ENCODE peak calls at places on chromosomes 11 and 22, in six cellular contexts. One of them, this sample, is unnamed.

GRCh38 chr11:112693781-112694180 is 267.4 kb upstream of the NCAM1 start:
- DNase-seq in NCI-H524: no peak
- DNase-seq in Calu3: no peak
- DNase-seq in NCI-H2029: peak
- DNase-seq in naive thymus-derived CD4-positive, alpha-beta T cell: no peak
- DNase-seq in hippocampal formation: no peak
- DNase-seq in this sample: no peak

GRCh38 chr11:296976-297665 is 2.2 kb downstream of the IFITM5 start:
- DNase-seq in hippocampal formation: no peak
- DNase-seq in NCI-H524: no peak
- DNase-seq in NCI-H2029: no peak
- DNase-seq in Calu3: no peak
- DNase-seq in naive thymus-derived CD4-positive, alpha-beta T cell: no peak
- DNase-seq in this sample: no peak

GRCh38 chr11:44673691-44674090 is 53.1 kb upstream of the TSPAN18 start:
- DNase-seq in naive thymus-derived CD4-positive, alpha-beta T cell: no peak
- DNase-seq in NCI-H2029: no peak
- DNase-seq in hippocampal formation: no peak
- DNase-seq in Calu3: no peak
- DNase-seq in NCI-H524: peak
- DNase-seq in this sample: no peak

GRCh38 chr22:19686946-19687345 is 27.4 kb upstream of the SEPTIN5 start:
- DNase-seq in naive thymus-derived CD4-positive, alpha-beta T cell: no peak
- DNase-seq in NCI-H524: no peak
- DNase-seq in hippocampal formation: no peak
- DNase-seq in NCI-H2029: no peak
- DNase-seq in Calu3: no peak
- DNase-seq in this sample: no peak

GRCh38 chr11:72627594-72628281 is 46.5 kb downstream of the PDE2A start:
- DNase-seq in Calu3: no peak
- DNase-seq in naive thymus-derived CD4-positive, alpha-beta T cell: no peak
- DNase-seq in NCI-H2029: no peak
- DNase-seq in NCI-H524: no peak
- DNase-seq in hippocampal formation: peak
- DNase-seq in this sample: peak

GRCh38 chr11:33690290-33691050 is 10.2 kb downstream of the C11orf91 start:
- DNase-seq in NCI-H524: no peak
- DNase-seq in NCI-H2029: no peak
- DNase-seq in hippocampal formation: peak
- DNase-seq in naive thymus-derived CD4-positive, alpha-beta T cell: no peak
- DNase-seq in Calu3: peak
- DNase-seq in this sample: no peak

GRCh38 chr22:39738746-39739145 is 154.8 kb downstream of the ENTHD1 start:
- DNase-seq in NCI-H524: no peak
- DNase-seq in NCI-H2029: no peak
- DNase-seq in hippocampal formation: no peak
- DNase-seq in naive thymus-derived CD4-positive, alpha-beta T cell: no peak
- DNase-seq in Calu3: no peak
- DNase-seq in this sample: no peak

GRCh38 chr22:33565580-33565995 is 354.7 kb downstream of the LARGE1 start:
- DNase-seq in naive thymus-derived CD4-positive, alpha-beta T cell: no peak
- DNase-seq in Calu3: no peak
- DNase-seq in NCI-H524: no peak
- DNase-seq in NCI-H2029: peak
- DNase-seq in hippocampal formation: no peak
- DNase-seq in this sample: no peak

GRCh38 chr22:37370306-37370979 is 56.8 kb downstream of the ELFN2 start:
- DNase-seq in NCI-H524: peak
- DNase-seq in naive thymus-derived CD4-positive, alpha-beta T cell: peak
- DNase-seq in hippocampal formation: no peak
- DNase-seq in Calu3: no peak
- DNase-seq in NCI-H2029: no peak
- DNase-seq in this sample: no peak

This sample was measured in head of caudate nucleus.